ENCODE peak calls at places on chromosomes 16 and 17, in seven cellular contexts. J, G, R, L, W, T and I are unnamed samples.
A peak's percentile ranks its signal among the peaks of the same experiment; 100 is the strongest.

GRCh38 chr16:86384263-86384649 is 126.1 kb upstream of the FOXF1 start:
- DNase-seq in J (no peak), G (no peak), R (no peak), L (peak; percentile 56), W (no peak), T (no peak), I (no peak)

GRCh38 chr16:58485184-58485887 is 14.6 kb upstream of the NDRG4 start:
- DNase-seq in J (no peak), G (no peak), R (no peak), L (no peak), W (no peak), T (no peak), I (no peak)

GRCh38 chr16:85894266-85894665 is 4.7 kb upstream of the IRF8 start:
- DNase-seq in J (no peak), G (no peak), R (no peak), L (no peak), W (peak; percentile 71), T (no peak), I (no peak)

GRCh38 chr17:1033503-1033902 is 36.6 kb downstream of the TIMM22 start:
- DNase-seq in J (no peak), G (no peak), R (no peak), L (no peak), W (no peak), T (no peak), I (no peak)

GRCh38 chr16:81655474-81656162 is 123.5 kb upstream of the PLCG2 start:
- DNase-seq in J (no peak), G (no peak), R (no peak), L (no peak), W (no peak), T (no peak), I (no peak)

GRCh38 chr16:19694989-19695388 is 23.0 kb downstream of the KNOP1 start:
- DNase-seq in J (no peak), G (no peak), R (no peak), L (no peak), W (no peak), T (no peak), I (no peak)

GRCh38 chr17:22233382-22233781 is 541.1 kb downstream of the KCNJ18 start:
- DNase-seq in J (no peak), G (no peak), R (no peak), L (no peak), W (no peak), T (no peak), I (no peak)

GRCh38 chr16:84741351-84741791 is 41.6 kb downstream of the USP10 start:
- DNase-seq in J (peak; percentile 39), G (no peak), R (no peak), L (no peak), W (no peak), T (no peak), I (no peak)

GRCh38 chr17:78029697-78030096 is 71.2 kb downstream of the TNRC6C start:
- DNase-seq in J (no peak), G (no peak), R (no peak), L (no peak), W (no peak), T (no peak), I (no peak)

GRCh38 chr16:49183911-49184310 is 97.7 kb downstream of the CBLN1 start:
- DNase-seq in J (no peak), G (no peak), R (no peak), L (no peak), W (peak; percentile 55), T (no peak), I (peak; percentile 38)

GRCh38 chr16:12925026-12925425 is 23.6 kb downstream of the SHISA9 start:
- DNase-seq in J (no peak), G (no peak), R (no peak), L (no peak), W (no peak), T (no peak), I (no peak)

GRCh38 chr16:5496013-5496412 is 398.4 kb upstream of the EEF2KMT start:
- DNase-seq in J (no peak), G (no peak), R (no peak), L (no peak), W (no peak), T (no peak), I (no peak)

GRCh38 chr16:24700549-24701392 is 28.7 kb upstream of the TNRC6A start:
- DNase-seq in J (peak; percentile 92), G (peak; percentile 77), R (peak; percentile 75), L (peak; percentile 96), W (no peak), T (peak; percentile 80), I (peak; percentile 86)

GRCh38 chr17:17500999-17501605 is 4.9 kb upstream of the RASD1 start:
- DNase-seq in J (no peak), G (no peak), R (no peak), L (no peak), W (peak; percentile 47), T (no peak), I (no peak)

GRCh38 chr16:77435240-77435819 is 496 bp upstream of the ADAMTS18 start:
- DNase-seq in J (no peak), G (peak; percentile 49), R (no peak), L (no peak), W (no peak), T (no peak), I (no peak)

GRCh38 chr16:1645914-1646525 is 32.1 kb upstream of the JPT2 start:
- DNase-seq in J (no peak), G (peak; percentile 77), R (no peak), L (no peak), W (no peak), T (no peak), I (no peak)

GRCh38 chr17:3710951-3711383 is 12.7 kb upstream of the HASPIN start:
- DNase-seq in J (no peak), G (no peak), R (no peak), L (no peak), W (no peak), T (no peak), I (no peak)

GRCh38 chr16:52439171-52439701 is 107.7 kb downstream of the TOX3 start:
- DNase-seq in J (no peak), G (no peak), R (no peak), L (no peak), W (no peak), T (no peak), I (no peak)

GRCh38 chr16:56260378-56260987 is 69.2 kb downstream of the GNAO1 start:
- DNase-seq in J (no peak), G (no peak), R (no peak), L (peak; percentile 68), W (no peak), T (no peak), I (no peak)

GRCh38 chr17:79802736-79803420 is 6.0 kb upstream of the CBX8 start:
- DNase-seq in J (no peak), G (no peak), R (no peak), L (no peak), W (no peak), T (no peak), I (no peak)

GRCh38 chr16:77898671-77899211 is 110.4 kb downstream of the VAT1L start:
- DNase-seq in J (peak; percentile 45), G (no peak), R (no peak), L (no peak), W (no peak), T (no peak), I (no peak)

GRCh38 chr17:260031-260791 is 78.8 kb upstream of the DOC2B start:
- DNase-seq in J (peak; percentile 10), G (no peak), R (peak; percentile 12), L (peak; percentile 53), W (peak; percentile 23), T (no peak), I (no peak)

GRCh38 chr16:12674096-12674495 is 129.6 kb downstream of the CPPED1 start:
- DNase-seq in J (no peak), G (no peak), R (no peak), L (no peak), W (no peak), T (no peak), I (no peak)

DNA sequence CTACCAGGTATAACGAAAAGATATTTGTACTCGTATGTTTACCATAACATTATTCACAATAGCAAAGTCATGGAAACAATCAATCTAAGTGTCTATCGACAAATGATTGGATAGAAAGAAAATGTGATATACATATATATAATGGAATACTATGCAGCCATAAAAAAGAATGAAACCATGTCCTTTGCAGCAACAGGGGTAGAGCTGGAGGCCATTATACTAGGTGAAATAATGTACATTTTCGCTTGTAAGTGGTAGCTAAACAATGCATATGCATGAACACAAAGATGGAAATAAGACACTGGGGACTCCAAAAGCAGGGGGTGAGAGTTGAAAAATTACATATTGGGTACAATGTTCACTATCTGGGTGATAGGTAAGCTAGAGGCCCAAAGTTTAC is 124.0 kb downstream of the MYO1D start:
- DNase-seq in J (no peak), G (no peak), R (no peak), L (no peak), W (no peak), T (no peak), I (no peak)
- TF ChIP-seq POLR2A in J (no peak), G (no peak), R (no peak), L (no peak), W (no peak), T (no peak), I (no peak)

DNA sequence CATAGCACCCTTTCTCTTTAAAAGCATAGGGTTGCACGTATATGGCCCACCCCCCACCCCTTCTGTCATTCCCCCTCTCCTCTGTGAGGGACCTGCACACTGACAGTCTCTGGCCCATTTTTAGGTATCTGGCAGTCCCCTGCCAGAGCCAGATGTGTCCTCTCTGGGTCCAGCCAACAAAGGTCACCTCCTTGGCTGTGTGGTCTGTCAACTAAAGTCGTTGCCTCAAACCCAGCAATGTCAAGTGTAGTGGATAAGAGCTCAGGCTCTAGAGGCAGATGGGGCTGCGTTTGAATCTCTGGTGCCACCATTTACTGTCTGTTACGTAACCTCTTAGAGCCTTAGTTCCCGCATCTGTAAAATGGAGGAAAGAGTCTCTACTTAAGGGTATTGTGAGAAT is 211.5 kb downstream of the MSI2 start:
- DNase-seq in J (no peak), G (no peak), R (no peak), L (no peak), W (no peak), T (no peak), I (no peak)
- H3K4me1 ChIP-seq in J (peaks cover 7% of the 10 kb centered on the region), G (no peaks in the 10 kb centered on the region), R (peaks cover 9% of the 10 kb centered on the region), L (no peaks in the 10 kb centered on the region), W (no peaks in the 10 kb centered on the region), T (peaks cover 8% of the 10 kb centered on the region), I (peaks cover 9% of the 10 kb centered on the region)

GRCh38 chr16:324451-325334 is 27.8 kb downstream of the AXIN1 start:
- DNase-seq in J (no peak), G (no peak), R (peak; percentile 37), L (no peak), W (peak; percentile 72), T (no peak), I (no peak)
- H3K4me3 ChIP-seq in J (no peak overlapping the region), G (no peak overlapping the region), R (peak overlapping the region; percentile 22), L (no peak overlapping the region), W (no peak overlapping the region), T (no peak overlapping the region), I (no peak overlapping the region)

GRCh38 chr17:12313786-12314185 is 293.1 kb downstream of the MAP2K4 start:
- DNase-seq in J (no peak), G (no peak), R (no peak), L (no peak), W (no peak), T (no peak), I (no peak)
- TF ChIP-seq POLR2A in J (no peak), G (no peak), R (no peak), L (no peak), W (no peak), T (no peak), I (no peak)

GRCh38 chr16:87463722-87464690 is 28.8 kb downstream of the ZCCHC14 start:
- DNase-seq in J (peak; percentile 62), G (no peak), R (peak; percentile 36), L (no peak), W (no peak), T (peak; percentile 26), I (peak; percentile 42)
- H3K4me1 ChIP-seq in J (peaks cover 63% of the 10 kb centered on the region), G (peaks cover 3% of the 10 kb centered on the region), R (peaks cover 69% of the 10 kb centered on the region), L (peaks cover 58% of the 10 kb centered on the region), W (peaks cover 27% of the 10 kb centered on the region), T (peaks cover 39% of the 10 kb centered on the region), I (peaks cover 48% of the 10 kb centered on the region)

GRCh38 chr16:9095171-9095570 is 3.7 kb downstream of the HAPSTR1 start:
- DNase-seq in J (no peak), G (no peak), R (no peak), L (no peak), W (no peak), T (no peak), I (no peak)
- H3K4me3 ChIP-seq in J (no peak overlapping the region), G (no peak overlapping the region), R (peak overlapping the region; percentile 96), L (peak overlapping the region; percentile 90), W (peak overlapping the region; percentile 98), T (no peak overlapping the region), I (no peak overlapping the region)